ENCODE peak calls at places on chromosomes 13 and 19, in five cellular contexts. A is choroid plexus epithelial cell, N is DMS53, T is T-helper 9 cell, K is cardiac muscle cell. C is an unnamed sample.

GRCh38 chr13:24254151-24254810 is 55.1 kb upstream of the C1QTNF9 start:
- DNase-seq in A (peak), N (no peak), T (peak), K (no peak), C (no peak)

GRCh38 chr13:111974065-111974640 is 92.8 kb upstream of the SOX1 start:
- DNase-seq in A (no peak), T (no peak), K (no peak), N (no peak), C (no peak)

GRCh38 chr19:41734585-41734984 is 20.7 kb upstream of the CEACAM6 start:
- DNase-seq in K (no peak), N (peak), T (no peak), A (no peak), C (peak)

GRCh38 chr13:49020940-49021548 is 45.3 kb downstream of the FNDC3A start:
- DNase-seq in N (no peak), K (no peak), A (peak), T (no peak), C (no peak)

GRCh38 chr19:32047788-32048187 is 297.6 kb upstream of the ZNF507 start:
- DNase-seq in A (no peak), T (no peak), N (no peak), K (no peak), C (no peak)

GRCh38 chr13:104796581-104796980 is 1730.4 kb upstream of the SLC10A2 start:
- DNase-seq in N (no peak), A (peak), K (no peak), T (no peak), C (no peak)

GRCh38 chr19:49546825-49547565 is 19.2 kb downstream of the RCN3 start:
- DNase-seq in N (peak), T (peak), A (peak), K (peak), C (peak)

GRCh38 chr19:44875666-44876418 is 15.2 kb upstream of the TOMM40 start:
- DNase-seq in N (no peak), K (no peak), A (peak), T (no peak), C (no peak)

GRCh38 chr19:5003781-5004180 is 34.9 kb downstream of the KDM4B start:
- DNase-seq in T (no peak), K (no peak), N (no peak), A (no peak), C (no peak)

GRCh38 chr13:98509271-98510155 is 67.4 kb downstream of the STK24 start:
- DNase-seq in T (no peak), A (peak), N (no peak), K (no peak), C (no peak)

GRCh38 chr19:15758379-15758778 is 20.6 kb downstream of the OR10H3 start:
- DNase-seq in T (no peak), A (no peak), N (no peak), K (no peak), C (no peak)

GRCh38 chr19:55340784-55341147 is 1.1 kb downstream of the KMT5C start:
- DNase-seq in A (no peak), T (no peak), K (peak), N (peak), C (no peak)

GRCh38 chr19:57778358-57778757 is 8.9 kb downstream of the ZNF586 start:
- DNase-seq in K (no peak), A (no peak), N (peak), T (no peak), C (no peak)

GRCh38 chr13:22915442-22916082 is 265.2 kb upstream of the SGCG start:
- DNase-seq in N (peak), T (no peak), A (peak), K (peak), C (peak)

GRCh38 chr19:51338563-51339312 is 3.2 kb downstream of the VSIG10L start:
- DNase-seq in N (peak), K (peak), T (peak), A (peak), C (peak)

C was measured in DMS79 treated with DMSO at 0.1 percent for 48 hours.